ENCODE peak calls at places on chromosomes 11 and 22, in five cellular contexts. One of them, this sample, is unnamed.

GRCh38 chr22:48951836-48952235 is 875.8 kb downstream of the BRD1 start:
- DNase-seq in EL: no peak
- DNase-seq in activated effector memory CD4-positive, alpha-beta T cell treated with anti-CD3 and anti-CD28 coated beads, Interleukin-2, amount 50 U/mL, for 16 hours: peak
- DNase-seq in ovary: no peak
- DNase-seq in GM23248: no peak
- DNase-seq in this sample: no peak

GRCh38 chr11:6992457-6993431 is 27.4 kb downstream of the ZNF214 start:
- DNase-seq in activated effector memory CD4-positive, alpha-beta T cell treated with anti-CD3 and anti-CD28 coated beads, Interleukin-2, amount 50 U/mL, for 16 hours: no peak
- DNase-seq in ovary: no peak
- DNase-seq in GM23248: peak
- DNase-seq in EL: peak
- DNase-seq in this sample: no peak

GRCh38 chr11:72771507-72771906 is 19.3 kb upstream of the ARAP1 start:
- DNase-seq in GM23248: peak
- DNase-seq in EL: peak
- DNase-seq in activated effector memory CD4-positive, alpha-beta T cell treated with anti-CD3 and anti-CD28 coated beads, Interleukin-2, amount 50 U/mL, for 16 hours: no peak
- DNase-seq in ovary: no peak
- DNase-seq in this sample: no peak

GRCh38 chr11:3808846-3809623 is 675 bp downstream of the PGAP2 start:
- DNase-seq in GM23248: peak
- DNase-seq in EL: peak
- DNase-seq in activated effector memory CD4-positive, alpha-beta T cell treated with anti-CD3 and anti-CD28 coated beads, Interleukin-2, amount 50 U/mL, for 16 hours: peak
- DNase-seq in ovary: no peak
- DNase-seq in this sample: peak

GRCh38 chr22:46846154-46846831 is 83.8 kb downstream of the TBC1D22A start:
- DNase-seq in ovary: no peak
- DNase-seq in activated effector memory CD4-positive, alpha-beta T cell treated with anti-CD3 and anti-CD28 coated beads, Interleukin-2, amount 50 U/mL, for 16 hours: peak
- DNase-seq in EL: no peak
- DNase-seq in GM23248: peak
- DNase-seq in this sample: no peak

GRCh38 chr11:33197915-33198727 is 36.8 kb upstream of the CSTF3 start:
- DNase-seq in activated effector memory CD4-positive, alpha-beta T cell treated with anti-CD3 and anti-CD28 coated beads, Interleukin-2, amount 50 U/mL, for 16 hours: no peak
- DNase-seq in GM23248: no peak
- DNase-seq in ovary: no peak
- DNase-seq in EL: no peak
- DNase-seq in this sample: no peak

GRCh38 chr22:45887202-45888131 is 89.5 kb downstream of the WNT7B start:
- DNase-seq in activated effector memory CD4-positive, alpha-beta T cell treated with anti-CD3 and anti-CD28 coated beads, Interleukin-2, amount 50 U/mL, for 16 hours: peak
- DNase-seq in EL: no peak
- DNase-seq in GM23248: no peak
- DNase-seq in ovary: peak
- DNase-seq in this sample: peak

GRCh38 chr22:38317995-38318715 is 922 bp upstream of the CSNK1E start:
- DNase-seq in EL: peak
- DNase-seq in ovary: peak
- DNase-seq in activated effector memory CD4-positive, alpha-beta T cell treated with anti-CD3 and anti-CD28 coated beads, Interleukin-2, amount 50 U/mL, for 16 hours: no peak
- DNase-seq in GM23248: peak
- DNase-seq in this sample: peak

GRCh38 chr11:618856-619624 is 3.3 kb upstream of the IRF7 start:
- DNase-seq in EL: no peak
- DNase-seq in ovary: peak
- DNase-seq in activated effector memory CD4-positive, alpha-beta T cell treated with anti-CD3 and anti-CD28 coated beads, Interleukin-2, amount 50 U/mL, for 16 hours: no peak
- DNase-seq in GM23248: no peak
- DNase-seq in this sample: no peak

GRCh38 chr11:103294516-103294915 is 185.3 kb downstream of the DYNC2H1 start:
- DNase-seq in EL: peak
- DNase-seq in GM23248: no peak
- DNase-seq in ovary: no peak
- DNase-seq in activated effector memory CD4-positive, alpha-beta T cell treated with anti-CD3 and anti-CD28 coated beads, Interleukin-2, amount 50 U/mL, for 16 hours: no peak
- DNase-seq in this sample: no peak

GRCh38 chr11:29120329-29120695 is 896.5 kb downstream of the KCNA4 start:
- DNase-seq in activated effector memory CD4-positive, alpha-beta T cell treated with anti-CD3 and anti-CD28 coated beads, Interleukin-2, amount 50 U/mL, for 16 hours: no peak
- DNase-seq in EL: no peak
- DNase-seq in GM23248: no peak
- DNase-seq in ovary: no peak
- DNase-seq in this sample: no peak

GRCh38 chr11:13463779-13464290 is 813 bp upstream of the BTBD10 start:
- DNase-seq in ovary: no peak
- DNase-seq in activated effector memory CD4-positive, alpha-beta T cell treated with anti-CD3 and anti-CD28 coated beads, Interleukin-2, amount 50 U/mL, for 16 hours: no peak
- DNase-seq in EL: no peak
- DNase-seq in GM23248: no peak
- DNase-seq in this sample: no peak

GRCh38 chr22:20436309-20437252 is 1.0 kb downstream of the SCARF2 start:
- DNase-seq in GM23248: peak
- DNase-seq in ovary: peak
- DNase-seq in activated effector memory CD4-positive, alpha-beta T cell treated with anti-CD3 and anti-CD28 coated beads, Interleukin-2, amount 50 U/mL, for 16 hours: no peak
- DNase-seq in EL: peak
- DNase-seq in this sample: no peak

GRCh38 chr11:125173556-125173955 is 9.0 kb downstream of the PKNOX2 start:
- DNase-seq in activated effector memory CD4-positive, alpha-beta T cell treated with anti-CD3 and anti-CD28 coated beads, Interleukin-2, amount 50 U/mL, for 16 hours: no peak
- DNase-seq in GM23248: no peak
- DNase-seq in ovary: no peak
- DNase-seq in EL: no peak
- DNase-seq in this sample: no peak

GRCh38 chr11:1933416-1934325 is 13.5 kb upstream of the MRPL23 start:
- DNase-seq in activated effector memory CD4-positive, alpha-beta T cell treated with anti-CD3 and anti-CD28 coated beads, Interleukin-2, amount 50 U/mL, for 16 hours: no peak
- DNase-seq in ovary: no peak
- DNase-seq in GM23248: no peak
- DNase-seq in EL: no peak
- DNase-seq in this sample: no peak

GRCh38 chr11:28808771-28809170 is 700.6 kb downstream of the METTL15 start:
- DNase-seq in GM23248: no peak
- DNase-seq in activated effector memory CD4-positive, alpha-beta T cell treated with anti-CD3 and anti-CD28 coated beads, Interleukin-2, amount 50 U/mL, for 16 hours: no peak
- DNase-seq in EL: no peak
- DNase-seq in ovary: no peak
- DNase-seq in this sample: no peak

GRCh38 chr11:134644489-134645456 is 232.7 kb upstream of the B3GAT1 start:
- DNase-seq in activated effector memory CD4-positive, alpha-beta T cell treated with anti-CD3 and anti-CD28 coated beads, Interleukin-2, amount 50 U/mL, for 16 hours: no peak
- DNase-seq in ovary: no peak
- DNase-seq in GM23248: no peak
- DNase-seq in EL: no peak
- DNase-seq in this sample: no peak

GRCh38 chr11:606245-606644 is 9.5 kb downstream of the IRF7 start:
- DNase-seq in EL: no peak
- DNase-seq in ovary: peak
- DNase-seq in activated effector memory CD4-positive, alpha-beta T cell treated with anti-CD3 and anti-CD28 coated beads, Interleukin-2, amount 50 U/mL, for 16 hours: no peak
- DNase-seq in GM23248: peak
- DNase-seq in this sample: peak

GRCh38 chr11:47716692-47717091 is 1.5 kb upstream of the AGBL2 start:
- DNase-seq in EL: no peak
- DNase-seq in GM23248: no peak
- DNase-seq in activated effector memory CD4-positive, alpha-beta T cell treated with anti-CD3 and anti-CD28 coated beads, Interleukin-2, amount 50 U/mL, for 16 hours: no peak
- DNase-seq in ovary: no peak
- DNase-seq in this sample: no peak

GRCh38 chr11:76677010-76677771 is 6.6 kb upstream of the LRRC32 start:
- DNase-seq in activated effector memory CD4-positive, alpha-beta T cell treated with anti-CD3 and anti-CD28 coated beads, Interleukin-2, amount 50 U/mL, for 16 hours: no peak
- DNase-seq in EL: no peak
- DNase-seq in ovary: no peak
- DNase-seq in GM23248: no peak
- DNase-seq in this sample: no peak

GRCh38 chr11:68549789-68550484 is 89.4 kb downstream of the PPP6R3 start:
- DNase-seq in ovary: no peak
- DNase-seq in GM23248: peak
- DNase-seq in activated effector memory CD4-positive, alpha-beta T cell treated with anti-CD3 and anti-CD28 coated beads, Interleukin-2, amount 50 U/mL, for 16 hours: no peak
- DNase-seq in EL: no peak
- DNase-seq in this sample: no peak

GRCh38 chr11:18463439-18463838 is 7.8 kb downstream of the LDHAL6A start:
- DNase-seq in activated effector memory CD4-positive, alpha-beta T cell treated with anti-CD3 and anti-CD28 coated beads, Interleukin-2, amount 50 U/mL, for 16 hours: no peak
- DNase-seq in EL: no peak
- DNase-seq in ovary: no peak
- DNase-seq in GM23248: no peak
- DNase-seq in this sample: no peak

GRCh38 chr11:34524696-34525095 is 11.1 kb upstream of the ELF5 start:
- DNase-seq in EL: no peak
- DNase-seq in activated effector memory CD4-positive, alpha-beta T cell treated with anti-CD3 and anti-CD28 coated beads, Interleukin-2, amount 50 U/mL, for 16 hours: no peak
- DNase-seq in ovary: no peak
- DNase-seq in GM23248: no peak
- DNase-seq in this sample: no peak

GRCh38 chr11:110428956-110429613 is 663 bp upstream of the FDX1 start:
- DNase-seq in ovary: no peak
- DNase-seq in GM23248: no peak
- DNase-seq in activated effector memory CD4-positive, alpha-beta T cell treated with anti-CD3 and anti-CD28 coated beads, Interleukin-2, amount 50 U/mL, for 16 hours: no peak
- DNase-seq in EL: no peak
- DNase-seq in this sample: no peak

This sample was measured in pancreas.